ENCODE peak calls at places on chromosome 7, in five cellular contexts. One of them, this sample, is unnamed.

GRCh38 chr7:121322460-121322859 is 6.3 kb upstream of the WNT16 start:
- DNase-seq in LoVo: no peak
- DNase-seq in cardiac muscle cell: no peak
- DNase-seq in stimulated activated CD4-positive, alpha-beta T cell treated with anti-CD3 and anti-CD28 coated beads, Interleukin-2, amount 100 ng/mL, for 48 hours: no peak
- DNase-seq in NCI-H1105 treated with DMSO at 0.1 percent for 48 hours: peak
- DNase-seq in this sample: no peak

GRCh38 chr7:122143376-122143750 is 686 bp downstream of the AASS start:
- DNase-seq in LoVo: no peak
- DNase-seq in cardiac muscle cell: peak
- DNase-seq in stimulated activated CD4-positive, alpha-beta T cell treated with anti-CD3 and anti-CD28 coated beads, Interleukin-2, amount 100 ng/mL, for 48 hours: peak
- DNase-seq in NCI-H1105 treated with DMSO at 0.1 percent for 48 hours: no peak
- DNase-seq in this sample: no peak

GRCh38 chr7:111872411-111872810 is 310.1 kb upstream of the IMMP2L start:
- DNase-seq in LoVo: no peak
- DNase-seq in cardiac muscle cell: no peak
- DNase-seq in stimulated activated CD4-positive, alpha-beta T cell treated with anti-CD3 and anti-CD28 coated beads, Interleukin-2, amount 100 ng/mL, for 48 hours: no peak
- DNase-seq in NCI-H1105 treated with DMSO at 0.1 percent for 48 hours: no peak
- DNase-seq in this sample: no peak

GRCh38 chr7:51727441-51727840 is 410.8 kb upstream of the COBL start:
- DNase-seq in LoVo: no peak
- DNase-seq in cardiac muscle cell: no peak
- DNase-seq in stimulated activated CD4-positive, alpha-beta T cell treated with anti-CD3 and anti-CD28 coated beads, Interleukin-2, amount 100 ng/mL, for 48 hours: no peak
- DNase-seq in NCI-H1105 treated with DMSO at 0.1 percent for 48 hours: no peak
- DNase-seq in this sample: no peak

GRCh38 chr7:107940951-107941350 is 50.0 kb downstream of the DLD start:
- DNase-seq in LoVo: no peak
- DNase-seq in cardiac muscle cell: no peak
- DNase-seq in stimulated activated CD4-positive, alpha-beta T cell treated with anti-CD3 and anti-CD28 coated beads, Interleukin-2, amount 100 ng/mL, for 48 hours: no peak
- DNase-seq in NCI-H1105 treated with DMSO at 0.1 percent for 48 hours: no peak
- DNase-seq in this sample: no peak

GRCh38 chr7:139915864-139916716 is 87.0 kb downstream of the TBXAS1 start:
- DNase-seq in LoVo: peak
- DNase-seq in cardiac muscle cell: peak
- DNase-seq in stimulated activated CD4-positive, alpha-beta T cell treated with anti-CD3 and anti-CD28 coated beads, Interleukin-2, amount 100 ng/mL, for 48 hours: peak
- DNase-seq in NCI-H1105 treated with DMSO at 0.1 percent for 48 hours: no peak
- DNase-seq in this sample: no peak

GRCh38 chr7:21568762-21569161 is 25.9 kb downstream of the DNAH11 start:
- DNase-seq in LoVo: no peak
- DNase-seq in cardiac muscle cell: peak
- DNase-seq in stimulated activated CD4-positive, alpha-beta T cell treated with anti-CD3 and anti-CD28 coated beads, Interleukin-2, amount 100 ng/mL, for 48 hours: no peak
- DNase-seq in NCI-H1105 treated with DMSO at 0.1 percent for 48 hours: peak
- DNase-seq in this sample: peak

GRCh38 chr7:99224263-99224947 is 16.5 kb upstream of the KPNA7 start:
- DNase-seq in LoVo: peak
- DNase-seq in cardiac muscle cell: peak
- DNase-seq in stimulated activated CD4-positive, alpha-beta T cell treated with anti-CD3 and anti-CD28 coated beads, Interleukin-2, amount 100 ng/mL, for 48 hours: no peak
- DNase-seq in NCI-H1105 treated with DMSO at 0.1 percent for 48 hours: no peak
- DNase-seq in this sample: peak

GRCh38 chr7:47763063-47763974 is 181.4 kb upstream of the TNS3 start:
- DNase-seq in LoVo: peak
- DNase-seq in cardiac muscle cell: peak
- DNase-seq in stimulated activated CD4-positive, alpha-beta T cell treated with anti-CD3 and anti-CD28 coated beads, Interleukin-2, amount 100 ng/mL, for 48 hours: no peak
- DNase-seq in NCI-H1105 treated with DMSO at 0.1 percent for 48 hours: no peak
- DNase-seq in this sample: peak

GRCh38 chr7:36796850-36797618 is 72.7 kb upstream of the AOAH start:
- DNase-seq in LoVo: no peak
- DNase-seq in cardiac muscle cell: no peak
- DNase-seq in stimulated activated CD4-positive, alpha-beta T cell treated with anti-CD3 and anti-CD28 coated beads, Interleukin-2, amount 100 ng/mL, for 48 hours: no peak
- DNase-seq in NCI-H1105 treated with DMSO at 0.1 percent for 48 hours: no peak
- DNase-seq in this sample: no peak

GRCh38 chr7:1931248-1931950 is 261.3 kb downstream of the ELFN1 start:
- DNase-seq in LoVo: no peak
- DNase-seq in cardiac muscle cell: peak
- DNase-seq in stimulated activated CD4-positive, alpha-beta T cell treated with anti-CD3 and anti-CD28 coated beads, Interleukin-2, amount 100 ng/mL, for 48 hours: no peak
- DNase-seq in NCI-H1105 treated with DMSO at 0.1 percent for 48 hours: no peak
- DNase-seq in this sample: peak

GRCh38 chr7:1481300-1481699 is 22.0 kb upstream of the MICALL2 start:
- DNase-seq in LoVo: no peak
- DNase-seq in cardiac muscle cell: no peak
- DNase-seq in stimulated activated CD4-positive, alpha-beta T cell treated with anti-CD3 and anti-CD28 coated beads, Interleukin-2, amount 100 ng/mL, for 48 hours: no peak
- DNase-seq in NCI-H1105 treated with DMSO at 0.1 percent for 48 hours: no peak
- DNase-seq in this sample: no peak

GRCh38 chr7:118232837-118233236 is 8.3 kb downstream of the ANKRD7 start:
- DNase-seq in LoVo: no peak
- DNase-seq in cardiac muscle cell: no peak
- DNase-seq in stimulated activated CD4-positive, alpha-beta T cell treated with anti-CD3 and anti-CD28 coated beads, Interleukin-2, amount 100 ng/mL, for 48 hours: no peak
- DNase-seq in NCI-H1105 treated with DMSO at 0.1 percent for 48 hours: no peak
- DNase-seq in this sample: no peak

GRCh38 chr7:155003215-155003999 is 483 bp upstream of the PAXIP1 start:
- DNase-seq in LoVo: peak
- DNase-seq in cardiac muscle cell: peak
- DNase-seq in stimulated activated CD4-positive, alpha-beta T cell treated with anti-CD3 and anti-CD28 coated beads, Interleukin-2, amount 100 ng/mL, for 48 hours: peak
- DNase-seq in NCI-H1105 treated with DMSO at 0.1 percent for 48 hours: peak
- DNase-seq in this sample: peak

GRCh38 chr7:69608878-69609277 is 10.6 kb downstream of the AUTS2 start:
- DNase-seq in LoVo: no peak
- DNase-seq in cardiac muscle cell: no peak
- DNase-seq in stimulated activated CD4-positive, alpha-beta T cell treated with anti-CD3 and anti-CD28 coated beads, Interleukin-2, amount 100 ng/mL, for 48 hours: no peak
- DNase-seq in NCI-H1105 treated with DMSO at 0.1 percent for 48 hours: no peak
- DNase-seq in this sample: no peak

GRCh38 chr7:8143151-8143874 is 118.7 kb downstream of the ICA1 start:
- DNase-seq in LoVo: no peak
- DNase-seq in cardiac muscle cell: no peak
- DNase-seq in stimulated activated CD4-positive, alpha-beta T cell treated with anti-CD3 and anti-CD28 coated beads, Interleukin-2, amount 100 ng/mL, for 48 hours: no peak
- DNase-seq in NCI-H1105 treated with DMSO at 0.1 percent for 48 hours: no peak
- DNase-seq in this sample: no peak

GRCh38 chr7:140691368-140692045 is 5.0 kb upstream of the NDUFB2 start:
- DNase-seq in LoVo: no peak
- DNase-seq in cardiac muscle cell: no peak
- DNase-seq in stimulated activated CD4-positive, alpha-beta T cell treated with anti-CD3 and anti-CD28 coated beads, Interleukin-2, amount 100 ng/mL, for 48 hours: no peak
- DNase-seq in NCI-H1105 treated with DMSO at 0.1 percent for 48 hours: no peak
- DNase-seq in this sample: no peak

GRCh38 chr7:27997188-27997707 is 183.3 kb downstream of the JAZF1 start:
- DNase-seq in LoVo: no peak
- DNase-seq in cardiac muscle cell: no peak
- DNase-seq in stimulated activated CD4-positive, alpha-beta T cell treated with anti-CD3 and anti-CD28 coated beads, Interleukin-2, amount 100 ng/mL, for 48 hours: no peak
- DNase-seq in NCI-H1105 treated with DMSO at 0.1 percent for 48 hours: peak
- DNase-seq in this sample: peak

GRCh38 chr7:150324366-150324961 is 1.1 kb upstream of the ACTR3C start:
- DNase-seq in LoVo: peak
- DNase-seq in cardiac muscle cell: peak
- DNase-seq in stimulated activated CD4-positive, alpha-beta T cell treated with anti-CD3 and anti-CD28 coated beads, Interleukin-2, amount 100 ng/mL, for 48 hours: no peak
- DNase-seq in NCI-H1105 treated with DMSO at 0.1 percent for 48 hours: no peak
- DNase-seq in this sample: no peak

GRCh38 chr7:91533996-91534395 is 269.8 kb downstream of the FZD1 start:
- DNase-seq in LoVo: no peak
- DNase-seq in cardiac muscle cell: no peak
- DNase-seq in stimulated activated CD4-positive, alpha-beta T cell treated with anti-CD3 and anti-CD28 coated beads, Interleukin-2, amount 100 ng/mL, for 48 hours: no peak
- DNase-seq in NCI-H1105 treated with DMSO at 0.1 percent for 48 hours: no peak
- DNase-seq in this sample: no peak

GRCh38 chr7:141537906-141538305 is 13.3 kb upstream of the AGK start:
- DNase-seq in LoVo: no peak
- DNase-seq in cardiac muscle cell: no peak
- DNase-seq in stimulated activated CD4-positive, alpha-beta T cell treated with anti-CD3 and anti-CD28 coated beads, Interleukin-2, amount 100 ng/mL, for 48 hours: no peak
- DNase-seq in NCI-H1105 treated with DMSO at 0.1 percent for 48 hours: no peak
- DNase-seq in this sample: no peak

GRCh38 chr7:2231992-2232765 is 566 bp downstream of the MAD1L1 start:
- DNase-seq in LoVo: peak
- DNase-seq in cardiac muscle cell: no peak
- DNase-seq in stimulated activated CD4-positive, alpha-beta T cell treated with anti-CD3 and anti-CD28 coated beads, Interleukin-2, amount 100 ng/mL, for 48 hours: no peak
- DNase-seq in NCI-H1105 treated with DMSO at 0.1 percent for 48 hours: peak
- DNase-seq in this sample: no peak

GRCh38 chr7:34839645-34840044 is 181.6 kb downstream of the NPSR1 start:
- DNase-seq in LoVo: no peak
- DNase-seq in cardiac muscle cell: no peak
- DNase-seq in stimulated activated CD4-positive, alpha-beta T cell treated with anti-CD3 and anti-CD28 coated beads, Interleukin-2, amount 100 ng/mL, for 48 hours: no peak
- DNase-seq in NCI-H1105 treated with DMSO at 0.1 percent for 48 hours: no peak
- DNase-seq in this sample: no peak

GRCh38 chr7:109246330-109247077 is 676.8 kb downstream of the DNAJB9 start:
- DNase-seq in LoVo: peak
- DNase-seq in cardiac muscle cell: no peak
- DNase-seq in stimulated activated CD4-positive, alpha-beta T cell treated with anti-CD3 and anti-CD28 coated beads, Interleukin-2, amount 100 ng/mL, for 48 hours: no peak
- DNase-seq in NCI-H1105 treated with DMSO at 0.1 percent for 48 hours: no peak
- DNase-seq in this sample: no peak

GRCh38 chr7:76997381-76998262 is 34.5 kb downstream of the SPDYE17 start:
- DNase-seq in LoVo: no peak
- DNase-seq in cardiac muscle cell: no peak
- DNase-seq in stimulated activated CD4-positive, alpha-beta T cell treated with anti-CD3 and anti-CD28 coated beads, Interleukin-2, amount 100 ng/mL, for 48 hours: no peak
- DNase-seq in NCI-H1105 treated with DMSO at 0.1 percent for 48 hours: no peak
- DNase-seq in this sample: no peak

GRCh38 chr7:35596061-35596460 is 98.9 kb downstream of the HERPUD2 start:
- DNase-seq in LoVo: no peak
- DNase-seq in cardiac muscle cell: peak
- DNase-seq in stimulated activated CD4-positive, alpha-beta T cell treated with anti-CD3 and anti-CD28 coated beads, Interleukin-2, amount 100 ng/mL, for 48 hours: no peak
- DNase-seq in NCI-H1105 treated with DMSO at 0.1 percent for 48 hours: no peak
- DNase-seq in this sample: no peak

GRCh38 chr7:144830024-144830785 is 5.6 kb downstream of the TPK1 start:
- DNase-seq in LoVo: no peak
- DNase-seq in cardiac muscle cell: no peak
- DNase-seq in stimulated activated CD4-positive, alpha-beta T cell treated with anti-CD3 and anti-CD28 coated beads, Interleukin-2, amount 100 ng/mL, for 48 hours: no peak
- DNase-seq in NCI-H1105 treated with DMSO at 0.1 percent for 48 hours: no peak
- DNase-seq in this sample: no peak